ENCODE peak calls at places on chromosomes 3 and 15, in ten cellular contexts. One of them, this sample, is unnamed. For H3K9me3, the result is how much of the 10 kb centered on the place peaks cover.

GRCh38 chr15:78620021-78620838 is 566 bp downstream of the CHRNA3 start:
- DNase-seq in H9: peak
- DNase-seq in neuronal stem cell: peak
- DNase-seq in colonic mucosa: no peak
- DNase-seq in MM.1S: no peak
- DNase-seq in HCT116: no peak
- DNase-seq in endothelial cell of umbilical vein: no peak
- DNase-seq in HepG2: no peak
- DNase-seq in IMR-90: no peak
- DNase-seq in kidney: no peak
- DNase-seq in this sample: peak

GRCh38 chr3:185820973-185821758 is 3.7 kb downstream of the IGF2BP2 start:
- DNase-seq in H9: no peak
- DNase-seq in neuronal stem cell: no peak
- DNase-seq in colonic mucosa: no peak
- DNase-seq in MM.1S: no peak
- DNase-seq in HCT116: no peak
- DNase-seq in endothelial cell of umbilical vein: peak
- DNase-seq in HepG2: peak
- DNase-seq in IMR-90: peak
- DNase-seq in kidney: no peak
- DNase-seq in this sample: peak

GRCh38 chr15:30921781-30922371 is 18.2 kb downstream of the FAN1 start:
- DNase-seq in H9: peak
- DNase-seq in neuronal stem cell: no peak
- DNase-seq in colonic mucosa: no peak
- DNase-seq in MM.1S: no peak
- DNase-seq in HCT116: no peak
- DNase-seq in endothelial cell of umbilical vein: peak
- DNase-seq in HepG2: no peak
- DNase-seq in IMR-90: no peak
- DNase-seq in kidney: no peak
- DNase-seq in this sample: peak

GRCh38 chr3:186209810-186210752 is 101.2 kb upstream of the ETV5 start:
- DNase-seq in H9: peak
- DNase-seq in neuronal stem cell: peak
- DNase-seq in colonic mucosa: peak
- DNase-seq in MM.1S: no peak
- DNase-seq in HCT116: no peak
- DNase-seq in endothelial cell of umbilical vein: no peak
- DNase-seq in HepG2: peak
- DNase-seq in IMR-90: peak
- DNase-seq in kidney: peak
- DNase-seq in this sample: peak

GRCh38 chr3:174162550-174162949 is 696.6 kb upstream of the NAALADL2 start:
- DNase-seq in H9: no peak
- DNase-seq in neuronal stem cell: no peak
- DNase-seq in colonic mucosa: no peak
- DNase-seq in MM.1S: no peak
- DNase-seq in HCT116: no peak
- DNase-seq in endothelial cell of umbilical vein: no peak
- DNase-seq in HepG2: no peak
- DNase-seq in IMR-90: peak
- DNase-seq in kidney: no peak
- DNase-seq in this sample: no peak

GRCh38 chr3:128289534-128289933 is 136.3 kb downstream of the EEFSEC start:
- DNase-seq in H9: peak
- DNase-seq in neuronal stem cell: no peak
- DNase-seq in colonic mucosa: peak
- DNase-seq in MM.1S: no peak
- DNase-seq in HCT116: no peak
- DNase-seq in endothelial cell of umbilical vein: no peak
- DNase-seq in HepG2: no peak
- DNase-seq in IMR-90: no peak
- DNase-seq in kidney: no peak
- DNase-seq in this sample: no peak

GRCh38 chr15:53446376-53446775 is 313.1 kb downstream of the WDR72 start:
- DNase-seq in H9: no peak
- DNase-seq in neuronal stem cell: no peak
- DNase-seq in colonic mucosa: peak
- DNase-seq in MM.1S: peak
- DNase-seq in HCT116: no peak
- DNase-seq in endothelial cell of umbilical vein: no peak
- DNase-seq in HepG2: no peak
- DNase-seq in IMR-90: no peak
- DNase-seq in kidney: no peak
- DNase-seq in this sample: no peak

GRCh38 chr3:72782521-72782920 is 65.7 kb downstream of the SHQ1 start:
- DNase-seq in H9: no peak
- DNase-seq in neuronal stem cell: no peak
- DNase-seq in colonic mucosa: no peak
- DNase-seq in MM.1S: no peak
- DNase-seq in HCT116: no peak
- DNase-seq in endothelial cell of umbilical vein: no peak
- DNase-seq in HepG2: no peak
- DNase-seq in IMR-90: no peak
- DNase-seq in kidney: no peak
- DNase-seq in this sample: no peak

GRCh38 chr3:33152363-33153360 is 38.8 kb downstream of the CRTAP start:
- DNase-seq in H9: no peak
- DNase-seq in neuronal stem cell: no peak
- DNase-seq in colonic mucosa: no peak
- DNase-seq in MM.1S: no peak
- DNase-seq in HCT116: no peak
- DNase-seq in endothelial cell of umbilical vein: no peak
- DNase-seq in HepG2: no peak
- DNase-seq in IMR-90: no peak
- DNase-seq in kidney: no peak
- DNase-seq in this sample: no peak

GRCh38 chr3:107753494-107753893 is 230.7 kb downstream of the BBX start:
- DNase-seq in H9: peak
- DNase-seq in neuronal stem cell: peak
- DNase-seq in colonic mucosa: peak
- DNase-seq in MM.1S: peak
- DNase-seq in HCT116: peak
- DNase-seq in endothelial cell of umbilical vein: peak
- DNase-seq in HepG2: peak
- DNase-seq in IMR-90: peak
- DNase-seq in kidney: no peak
- DNase-seq in this sample: peak

GRCh38 chr3:14256561-14257342 is 78.1 kb downstream of the LSM3 start:
- DNase-seq in H9: peak
- DNase-seq in neuronal stem cell: peak
- DNase-seq in colonic mucosa: peak
- DNase-seq in MM.1S: no peak
- DNase-seq in HCT116: no peak
- DNase-seq in endothelial cell of umbilical vein: no peak
- DNase-seq in HepG2: no peak
- DNase-seq in IMR-90: no peak
- DNase-seq in kidney: peak
- DNase-seq in this sample: peak

GRCh38 chr15:20351448-20351961 is 190.1 kb downstream of the GOLGA6L6 start:
- DNase-seq in H9: peak
- DNase-seq in neuronal stem cell: no peak
- DNase-seq in colonic mucosa: no peak
- DNase-seq in MM.1S: peak
- DNase-seq in HCT116: no peak
- DNase-seq in endothelial cell of umbilical vein: no peak
- DNase-seq in HepG2: no peak
- DNase-seq in IMR-90: no peak
- DNase-seq in kidney: peak
- DNase-seq in this sample: no peak

GRCh38 chr3:101124125-101124524 is 130.9 kb upstream of the ABI3BP start:
- DNase-seq in H9: no peak
- DNase-seq in neuronal stem cell: no peak
- DNase-seq in colonic mucosa: no peak
- DNase-seq in MM.1S: no peak
- DNase-seq in HCT116: no peak
- DNase-seq in endothelial cell of umbilical vein: no peak
- DNase-seq in HepG2: no peak
- DNase-seq in IMR-90: peak
- DNase-seq in kidney: no peak
- DNase-seq in this sample: no peak

GRCh38 chr3:71859128-71859519 is 74.2 kb upstream of the PROK2 start:
- DNase-seq in H9: no peak
- DNase-seq in neuronal stem cell: peak
- DNase-seq in colonic mucosa: no peak
- DNase-seq in MM.1S: peak
- DNase-seq in HCT116: peak
- DNase-seq in endothelial cell of umbilical vein: peak
- DNase-seq in HepG2: peak
- DNase-seq in IMR-90: no peak
- DNase-seq in kidney: no peak
- DNase-seq in this sample: peak

GRCh38 chr3:134334231-134334900 is 39.9 kb downstream of the AMOTL2 start:
- DNase-seq in H9: peak
- DNase-seq in neuronal stem cell: no peak
- DNase-seq in colonic mucosa: no peak
- DNase-seq in MM.1S: no peak
- DNase-seq in HCT116: no peak
- DNase-seq in endothelial cell of umbilical vein: no peak
- DNase-seq in HepG2: no peak
- DNase-seq in IMR-90: peak
- DNase-seq in kidney: no peak
- DNase-seq in this sample: no peak

GRCh38 chr3:72659609-72660008 is 188.6 kb downstream of the SHQ1 start:
- DNase-seq in H9: no peak
- DNase-seq in neuronal stem cell: no peak
- DNase-seq in colonic mucosa: no peak
- DNase-seq in MM.1S: no peak
- DNase-seq in HCT116: no peak
- DNase-seq in endothelial cell of umbilical vein: no peak
- DNase-seq in HepG2: no peak
- DNase-seq in IMR-90: no peak
- DNase-seq in kidney: no peak
- DNase-seq in this sample: no peak

GRCh38 chr3:151327571-151328198 is 1.7 kb downstream of the P2RY13 start:
- DNase-seq in H9: no peak
- DNase-seq in neuronal stem cell: no peak
- DNase-seq in colonic mucosa: no peak
- DNase-seq in MM.1S: no peak
- DNase-seq in HCT116: no peak
- DNase-seq in endothelial cell of umbilical vein: peak
- DNase-seq in HepG2: no peak
- DNase-seq in IMR-90: peak
- DNase-seq in kidney: no peak
- DNase-seq in this sample: no peak

GRCh38 chr15:33934896-33935295 is 33.4 kb upstream of the CHRM5 start:
- DNase-seq in H9: no peak
- DNase-seq in neuronal stem cell: no peak
- DNase-seq in colonic mucosa: no peak
- DNase-seq in MM.1S: no peak
- DNase-seq in HCT116: no peak
- DNase-seq in endothelial cell of umbilical vein: no peak
- DNase-seq in HepG2: no peak
- DNase-seq in IMR-90: peak
- DNase-seq in kidney: no peak
- DNase-seq in this sample: no peak

GRCh38 chr3:50155891-50156290 is 767 bp downstream of the SEMA3F start:
- DNase-seq in H9: no peak
- DNase-seq in neuronal stem cell: no peak
- DNase-seq in colonic mucosa: no peak
- DNase-seq in MM.1S: no peak
- DNase-seq in HCT116: no peak
- DNase-seq in endothelial cell of umbilical vein: peak
- DNase-seq in HepG2: no peak
- DNase-seq in IMR-90: no peak
- DNase-seq in kidney: no peak
- DNase-seq in this sample: peak

DNA sequence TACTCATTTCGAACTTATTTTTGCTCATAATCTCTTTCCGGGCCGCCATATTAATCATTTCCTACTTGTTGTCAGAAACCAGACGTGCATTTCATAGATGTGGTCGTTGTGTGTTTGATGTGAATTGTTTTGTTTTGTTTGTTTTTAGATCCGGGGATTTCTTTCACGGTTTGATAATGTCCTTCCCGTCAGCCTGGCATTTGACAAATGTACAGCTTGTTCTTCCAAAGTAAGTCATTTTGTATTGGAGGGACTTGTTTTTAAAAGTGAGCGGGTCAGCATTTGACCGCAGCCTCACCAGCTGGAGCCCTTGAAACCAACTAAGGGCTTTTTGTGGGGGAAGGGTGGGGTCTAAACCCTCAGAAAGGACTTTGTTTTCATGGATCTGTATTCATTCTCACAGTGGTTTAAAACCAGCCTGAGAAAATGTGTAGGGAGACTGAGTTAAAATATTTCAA is 107.7 kb downstream of the ATG7 start:
- DNase-seq in H9: no peak
- DNase-seq in neuronal stem cell: no peak
- DNase-seq in colonic mucosa: no peak
- DNase-seq in MM.1S: no peak
- DNase-seq in HCT116: no peak
- DNase-seq in endothelial cell of umbilical vein: peak
- DNase-seq in HepG2: no peak
- DNase-seq in IMR-90: no peak
- DNase-seq in kidney: no peak
- DNase-seq in this sample: no peak
- H3K9ac ChIP-seq in H9: no peak
- H3K9ac ChIP-seq in neuronal stem cell: no peak
- H3K9ac ChIP-seq in colonic mucosa: no peak
- H3K9ac ChIP-seq in MM.1S: no peak
- H3K9ac ChIP-seq in HCT116: no peak
- H3K9ac ChIP-seq in endothelial cell of umbilical vein: peak
- H3K9ac ChIP-seq in HepG2: no peak
- H3K9ac ChIP-seq in IMR-90: peak
- H3K9ac ChIP-seq in kidney: no peak
- H3K9ac ChIP-seq in this sample: no peak

GRCh38 chr3:118838871-118839270 is 195.8 kb downstream of the IGSF11 start:
- DNase-seq in H9: no peak
- DNase-seq in neuronal stem cell: no peak
- DNase-seq in colonic mucosa: no peak
- DNase-seq in MM.1S: no peak
- DNase-seq in HCT116: no peak
- DNase-seq in endothelial cell of umbilical vein: no peak
- DNase-seq in HepG2: no peak
- DNase-seq in IMR-90: no peak
- DNase-seq in kidney: no peak
- DNase-seq in this sample: no peak
- H3K9me3 ChIP-seq in H9: under half
- H3K9me3 ChIP-seq in neuronal stem cell: under half
- H3K9me3 ChIP-seq in colonic mucosa: under half
- H3K9me3 ChIP-seq in MM.1S: under half
- H3K9me3 ChIP-seq in HCT116: under half
- H3K9me3 ChIP-seq in endothelial cell of umbilical vein: under half
- H3K9me3 ChIP-seq in HepG2: under half
- H3K9me3 ChIP-seq in IMR-90: under half
- H3K9me3 ChIP-seq in kidney: under half
- H3K9me3 ChIP-seq in this sample: under half

GRCh38 chr3:8485141-8485840 is 16.3 kb upstream of the LMCD1 start:
- DNase-seq in H9: no peak
- DNase-seq in neuronal stem cell: no peak
- DNase-seq in colonic mucosa: no peak
- DNase-seq in MM.1S: no peak
- DNase-seq in HCT116: no peak
- DNase-seq in endothelial cell of umbilical vein: no peak
- DNase-seq in HepG2: peak
- DNase-seq in IMR-90: no peak
- DNase-seq in kidney: no peak
- DNase-seq in this sample: no peak
- H3K9ac ChIP-seq in H9: no peak
- H3K9ac ChIP-seq in neuronal stem cell: no peak
- H3K9ac ChIP-seq in colonic mucosa: no peak
- H3K9ac ChIP-seq in MM.1S: no peak
- H3K9ac ChIP-seq in HCT116: no peak
- H3K9ac ChIP-seq in endothelial cell of umbilical vein: no peak
- H3K9ac ChIP-seq in HepG2: no peak
- H3K9ac ChIP-seq in IMR-90: no peak
- H3K9ac ChIP-seq in kidney: no peak
- H3K9ac ChIP-seq in this sample: no peak

GRCh38 chr15:27628486-27628885 is 470.6 kb downstream of the OCA2 start:
- DNase-seq in H9: no peak
- DNase-seq in neuronal stem cell: no peak
- DNase-seq in colonic mucosa: no peak
- DNase-seq in MM.1S: no peak
- DNase-seq in HCT116: no peak
- DNase-seq in endothelial cell of umbilical vein: no peak
- DNase-seq in HepG2: no peak
- DNase-seq in IMR-90: no peak
- DNase-seq in kidney: no peak
- DNase-seq in this sample: no peak
- H3K9me3 ChIP-seq in H9: under half
- H3K9me3 ChIP-seq in neuronal stem cell: under half
- H3K9me3 ChIP-seq in colonic mucosa: under half
- H3K9me3 ChIP-seq in MM.1S: under half
- H3K9me3 ChIP-seq in HCT116: under half
- H3K9me3 ChIP-seq in endothelial cell of umbilical vein: under half
- H3K9me3 ChIP-seq in HepG2: under half
- H3K9me3 ChIP-seq in IMR-90: under half
- H3K9me3 ChIP-seq in kidney: under half
- H3K9me3 ChIP-seq in this sample: under half